ENCODE peak calls at places on chromosome 22, in seven cellular contexts. Q, M, R, N, C, J and K are unnamed samples.

GRCh38 chr22:36439481-36440271 is 41.8 kb downstream of the TXN2 start:
- DNase-seq in N (peak), M (peak), Q (peak), J (peak), C (no peak), R (peak), K (no peak)

GRCh38 chr22:37505989-37506388 is 13.2 kb downstream of the CARD10 start:
- DNase-seq in N (no peak), Q (no peak), J (no peak), R (no peak), M (no peak), C (peak), K (no peak)

GRCh38 chr22:47176573-47177333 is 414.3 kb downstream of the TBC1D22A start:
- DNase-seq in C (peak), R (no peak), Q (no peak), M (no peak), J (no peak), N (no peak), K (peak)

GRCh38 chr22:25139062-25139461 is 60.6 kb upstream of the CRYBB3 start:
- DNase-seq in N (no peak), J (no peak), R (no peak), M (no peak), C (peak), Q (no peak), K (no peak)

GRCh38 chr22:50507421-50507990 is at the start of gene LMF2:
- DNase-seq in J (peak), M (peak), N (no peak), Q (peak), R (peak), C (peak), K (peak)

GRCh38 chr22:19019679-19020032 is 83.6 kb upstream of the PRODH start:
- DNase-seq in Q (no peak), R (no peak), N (no peak), M (no peak), C (no peak), J (no peak), K (no peak)

GRCh38 chr22:46812786-46813185 is 50.3 kb downstream of the TBC1D22A start:
- DNase-seq in M (no peak), N (no peak), C (peak), J (no peak), Q (no peak), R (no peak), K (no peak)

GRCh38 chr22:41699264-41700104 is at the start of gene MEI1:
- DNase-seq in C (peak), N (peak), R (peak), Q (peak), M (no peak), J (no peak), K (peak)